ENCODE peak calls at places on chromosomes 5 and 9, in six cellular contexts. Q is T-helper 2 cell, X is HepG2, N is activated T-cell treated with anti-CD3 and anti-CD28 coated beads for 48 hours, T is kidney, I is AG04449. A is an unnamed sample.
A peak's percentile ranks its signal among the peaks of the same experiment; 100 is the strongest.

GRCh38 chr5:127290019-127290945 is at the start of gene MEGF10:
- DNase-seq in X (peak; percentile 7), Q (no peak), T (no peak), N (no peak), I (no peak), A (no peak)

GRCh38 chr5:10762178-10762775 is 1.2 kb upstream of the DAP start:
- DNase-seq in T (no peak), X (no peak), Q (no peak), N (no peak), I (no peak), A (no peak)

GRCh38 chr5:143828710-143829109 is 16.7 kb downstream of the HMHB1 start:
- DNase-seq in T (no peak), X (no peak), Q (no peak), N (no peak), I (no peak), A (no peak)

GRCh38 chr5:54727874-54728273 is 210.3 kb downstream of the SNX18 start:
- DNase-seq in Q (no peak), T (no peak), X (no peak), I (no peak), N (no peak), A (no peak)

GRCh38 chr9:130266236-130267098 is 907 bp downstream of the HMCN2 start:
- DNase-seq in T (peak; percentile 53), I (no peak), X (no peak), N (no peak), Q (no peak), A (peak; percentile 78)

GRCh38 chr9:127706836-127707241 is at the start of gene CFAP157:
- DNase-seq in X (no peak), Q (no peak), I (no peak), T (no peak), N (no peak), A (no peak)

GRCh38 chr5:16889972-16890519 is 46.0 kb downstream of the MYO10 start:
- DNase-seq in N (no peak), I (no peak), X (no peak), Q (no peak), T (no peak), A (no peak)

GRCh38 chr5:112275671-112276070 is 143.4 kb downstream of the EPB41L4A start:
- DNase-seq in Q (no peak), N (no peak), T (no peak), X (no peak), I (no peak), A (no peak)

GRCh38 chr5:128536861-128537305 is 1.2 kb downstream of the FBN2 start:
- DNase-seq in N (no peak), Q (no peak), T (peak; percentile 54), I (no peak), X (no peak), A (peak; percentile 89)

GRCh38 chr9:96491079-96491879 is 41.3 kb downstream of the HABP4 start:
- DNase-seq in T (no peak), N (peak; percentile 17), X (peak; percentile 99), Q (no peak), I (no peak), A (no peak)

GRCh38 chr5:32909207-32909606 is 198.1 kb downstream of the NPR3 start:
- DNase-seq in N (no peak), T (no peak), X (no peak), I (peak; percentile 56), Q (no peak), A (no peak)